ENCODE peak calls at places on chromosomes 12 and 14, in five cellular contexts. N, M, C, Y and K are unnamed samples.

GRCh38 chr14:30756594-30756993 is 117.8 kb upstream of the COCH start:
- DNase-seq in N (no peak), M (no peak), C (no peak), Y (no peak), K (no peak)

GRCh38 chr12:132084681-132085635 is 59.2 kb downstream of the DDX51 start:
- DNase-seq in N (peak; percentile 84), M (peak; percentile 85), C (no peak), Y (no peak), K (peak; percentile 68)

GRCh38 chr14:35043046-35043445 is 3.0 kb upstream of the FAM177A1 start:
- DNase-seq in N (no peak), M (no peak), C (no peak), Y (no peak), K (no peak)

GRCh38 chr12:86712425-86712843 is 456.2 kb upstream of the MGAT4C start:
- DNase-seq in N (peak; percentile 41), M (no peak), C (no peak), Y (no peak), K (peak; percentile 71)

GRCh38 chr12:80627773-80628172 is 79.7 kb upstream of the MYF6 start:
- DNase-seq in N (no peak), M (no peak), C (no peak), Y (no peak), K (no peak)

GRCh38 chr12:28023156-28023887 is 50.8 kb upstream of the PTHLH start:
- DNase-seq in N (peak; percentile 20), M (no peak), C (no peak), Y (no peak), K (no peak)

GRCh38 chr14:99384446-99385417 is 95.9 kb downstream of the SETD3 start:
- DNase-seq in N (no peak), M (no peak), C (no peak), Y (no peak), K (no peak)

GRCh38 chr14:74504874-74505617 is 11.5 kb downstream of the ISCA2 start:
- DNase-seq in N (no peak), M (no peak), C (no peak), Y (no peak), K (no peak)

GRCh38 chr12:54413284-54414190 is 5.5 kb downstream of the ITGA5 start:
- DNase-seq in N (no peak), M (no peak), C (no peak), Y (no peak), K (no peak)

GRCh38 chr12:105264771-105265170 is 28.8 kb upstream of the APPL2 start:
- DNase-seq in N (no peak), M (no peak), C (no peak), Y (no peak), K (no peak)

GRCh38 chr14:105861985-105862465 is 335.6 kb downstream of the TMEM121 start:
- DNase-seq in N (no peak), M (no peak), C (peak; percentile 88), Y (no peak), K (no peak)

GRCh38 chr12:121738340-121738858 is 25.8 kb downstream of the TMEM120B start:
- DNase-seq in N (no peak), M (peak; percentile 88), C (no peak), Y (no peak), K (no peak)
- TF ChIP-seq POLR2A in N (no peak), M (no peak), C (no peak), Y (no peak), K (no peak)

GRCh38 chr12:113171543-113171942 is 13.7 kb downstream of the DDX54 start:
- DNase-seq in N (no peak), M (no peak), C (no peak), Y (no peak), K (no peak)

GRCh38 chr12:113173081-113173698 is 12.1 kb downstream of the DDX54 start:
- DNase-seq in N (no peak), M (no peak), C (no peak), Y (no peak), K (no peak)

GRCh38 chr12:113170926-113171325 is 14.4 kb downstream of the DDX54 start:
- DNase-seq in N (no peak), M (no peak), C (no peak), Y (no peak), K (no peak)

GRCh38 chr12:113172185-113172584 is 13.1 kb downstream of the DDX54 start:
- DNase-seq in N (no peak), M (no peak), C (no peak), Y (no peak), K (no peak)

GRCh38 chr12:113174461-113175384 is 10.6 kb downstream of the DDX54 start:
- DNase-seq in N (peak; percentile 33), M (peak; percentile 73), C (no peak), Y (no peak), K (peak; percentile 88)
- TF ChIP-seq HDAC2 in N (no peak), M (no peak), C (no peak), Y (no peak), K (no peak)

DNA sequence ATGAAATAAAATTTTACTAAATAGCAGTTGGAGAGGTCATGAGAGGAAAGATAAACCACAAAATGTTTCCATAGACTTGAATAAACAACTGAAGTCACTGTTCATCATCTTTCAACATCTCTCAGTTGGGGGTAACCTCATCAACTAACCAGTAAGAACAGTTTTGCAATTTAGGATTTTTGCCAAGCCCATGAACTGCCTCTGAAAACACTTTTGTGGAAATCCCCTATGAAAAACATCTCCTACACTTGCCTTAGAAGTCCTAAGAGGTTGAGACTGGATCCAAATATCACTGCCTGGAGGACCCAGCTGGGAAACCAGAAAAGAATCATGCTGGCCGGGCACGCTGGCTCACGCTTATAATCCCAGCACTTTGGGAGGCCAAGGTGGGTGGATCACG is 273.1 kb downstream of the C12orf50 start:
- DNase-seq in N (no peak), M (no peak), C (no peak), Y (no peak), K (peak; percentile 6)
- TF ChIP-seq KDM1A in N (no peak), M (no peak), C (no peak), Y (no peak), K (no peak)

GRCh38 chr12:57461326-57461903 is 1.8 kb downstream of the GLI1 start:
- DNase-seq in N (no peak), M (peak; percentile 89), C (no peak), Y (no peak), K (peak; percentile 92)
- TF ChIP-seq POLR2A in N (no peak), M (no peak), C (no peak), Y (no peak), K (no peak)

GRCh38 chr12:6370576-6370935 is 4.8 kb downstream of the SCNN1A start:
- DNase-seq in N (no peak), M (no peak), C (no peak), Y (no peak), K (no peak)

GRCh38 chr12:6373022-6373787 is 2.2 kb downstream of the SCNN1A start:
- DNase-seq in N (no peak), M (no peak), C (no peak), Y (no peak), K (no peak)

GRCh38 chr12:6374028-6374780 is 1.2 kb downstream of the SCNN1A start:
- DNase-seq in N (no peak), M (no peak), C (no peak), Y (no peak), K (no peak)

GRCh38 chr12:6370994-6371754 is 4.2 kb downstream of the SCNN1A start:
- DNase-seq in N (peak; percentile 97), M (peak; percentile 69), C (peak; percentile 34), Y (peak; percentile 93), K (peak; percentile 99)

GRCh38 chr12:6372403-6373003 is 2.9 kb downstream of the SCNN1A start:
- DNase-seq in N (peak; percentile 91), M (no peak), C (no peak), Y (no peak), K (peak; percentile 94)
- TF ChIP-seq HDAC2 in N (peak; percentile 70), M (no peak), C (no peak), Y (no peak), K (no peak)

GRCh38 chr12:124040737-124041136 is 67.7 kb downstream of the ZNF664 start:
- DNase-seq in N (no peak), M (no peak), C (no peak), Y (no peak), K (no peak)

GRCh38 chr12:124041907-124042306 is 68.9 kb downstream of the ZNF664 start:
- DNase-seq in N (no peak), M (no peak), C (no peak), Y (no peak), K (no peak)

GRCh38 chr12:124037341-124037740 is 64.3 kb downstream of the ZNF664 start:
- DNase-seq in N (no peak), M (no peak), C (no peak), Y (no peak), K (no peak)

GRCh38 chr12:124040286-124040685 is 67.3 kb downstream of the ZNF664 start:
- DNase-seq in N (no peak), M (no peak), C (no peak), Y (no peak), K (no peak)

GRCh38 chr12:124039276-124039675 is 66.3 kb downstream of the ZNF664 start:
- DNase-seq in N (no peak), M (no peak), C (no peak), Y (no peak), K (no peak)
- TF ChIP-seq KDM1A in N (no peak), M (no peak), C (no peak), Y (no peak), K (no peak)

GRCh38 chr12:95730457-95730856 is 60.1 kb downstream of the NTN4 start:
- DNase-seq in N (no peak), M (no peak), C (no peak), Y (no peak), K (no peak)
- TF ChIP-seq POLR2A in N (no peak), M (no peak), C (no peak), Y (no peak), K (no peak)

DNA sequence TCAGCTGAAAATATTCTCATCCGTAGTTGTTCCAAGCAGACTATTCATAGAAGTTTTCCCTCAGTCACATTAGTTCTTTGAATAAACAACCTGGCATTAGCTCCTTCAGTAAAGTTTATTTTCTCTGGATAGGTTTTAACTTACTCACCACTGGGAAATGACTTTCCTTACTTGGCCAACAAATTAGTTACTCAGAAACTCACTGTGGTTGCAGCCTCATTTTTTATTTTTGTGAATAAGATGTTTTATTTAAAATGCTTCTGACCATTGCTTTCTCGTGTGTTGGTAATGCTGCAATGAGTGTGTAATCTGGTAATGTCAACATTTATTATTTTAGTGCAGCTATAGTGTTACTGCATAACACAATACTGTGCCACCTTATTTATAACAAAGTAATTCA is 74.8 kb downstream of the NOVA1 start:
- DNase-seq in N (no peak), M (no peak), C (no peak), Y (no peak), K (no peak)
- TF ChIP-seq HDAC2 in N (no peak), M (no peak), C (no peak), Y (no peak), K (no peak)